ENCODE peak calls at places on chromosomes 2 and 18, in six cellular contexts. One of them, this sample, is unnamed.

GRCh38 chr2:150417278-150417677 is 70.2 kb downstream of the RND3 start:
- DNase-seq in BE2C: no peak
- DNase-seq in activated T-cell treated with anti-CD3 and anti-CD28 coated beads for 1 hour: no peak
- DNase-seq in mammary epithelial cell: no peak
- DNase-seq in anterior cingulate cortex: no peak
- DNase-seq in iris pigment epithelial cell: no peak
- DNase-seq in this sample: no peak

GRCh38 chr2:25521665-25522387 is 151.6 kb downstream of the DTNB start:
- DNase-seq in BE2C: peak; percentile 24
- DNase-seq in activated T-cell treated with anti-CD3 and anti-CD28 coated beads for 1 hour: no peak
- DNase-seq in mammary epithelial cell: peak; percentile 49
- DNase-seq in anterior cingulate cortex: no peak
- DNase-seq in iris pigment epithelial cell: peak; percentile 81
- DNase-seq in this sample: peak; percentile 19

GRCh38 chr2:169803480-169803879 is 4.8 kb downstream of the SSB start:
- DNase-seq in BE2C: no peak
- DNase-seq in activated T-cell treated with anti-CD3 and anti-CD28 coated beads for 1 hour: no peak
- DNase-seq in mammary epithelial cell: no peak
- DNase-seq in anterior cingulate cortex: no peak
- DNase-seq in iris pigment epithelial cell: peak; percentile 45
- DNase-seq in this sample: no peak

GRCh38 chr18:57915848-57916596 is 112.9 kb upstream of the ATP8B1 start:
- DNase-seq in BE2C: peak; percentile 12
- DNase-seq in activated T-cell treated with anti-CD3 and anti-CD28 coated beads for 1 hour: no peak
- DNase-seq in mammary epithelial cell: no peak
- DNase-seq in anterior cingulate cortex: peak; percentile 48
- DNase-seq in iris pigment epithelial cell: no peak
- DNase-seq in this sample: no peak

GRCh38 chr2:1656961-1657841 is 87.1 kb downstream of the PXDN start:
- DNase-seq in BE2C: no peak
- DNase-seq in activated T-cell treated with anti-CD3 and anti-CD28 coated beads for 1 hour: no peak
- DNase-seq in mammary epithelial cell: peak; percentile 45
- DNase-seq in anterior cingulate cortex: no peak
- DNase-seq in iris pigment epithelial cell: no peak
- DNase-seq in this sample: no peak

GRCh38 chr2:79011485-79011884 is 14.0 kb upstream of the REG3G start:
- DNase-seq in BE2C: no peak
- DNase-seq in activated T-cell treated with anti-CD3 and anti-CD28 coated beads for 1 hour: no peak
- DNase-seq in mammary epithelial cell: no peak
- DNase-seq in anterior cingulate cortex: no peak
- DNase-seq in iris pigment epithelial cell: no peak
- DNase-seq in this sample: no peak

GRCh38 chr18:79902075-79902474 is 49.4 kb downstream of the SLC66A2 start:
- DNase-seq in BE2C: no peak
- DNase-seq in activated T-cell treated with anti-CD3 and anti-CD28 coated beads for 1 hour: no peak
- DNase-seq in mammary epithelial cell: no peak
- DNase-seq in anterior cingulate cortex: no peak
- DNase-seq in iris pigment epithelial cell: no peak
- DNase-seq in this sample: no peak

GRCh38 chr2:110980613-110981062 is 140.1 kb upstream of the BCL2L11 start:
- DNase-seq in BE2C: no peak
- DNase-seq in activated T-cell treated with anti-CD3 and anti-CD28 coated beads for 1 hour: no peak
- DNase-seq in mammary epithelial cell: no peak
- DNase-seq in anterior cingulate cortex: no peak
- DNase-seq in iris pigment epithelial cell: no peak
- DNase-seq in this sample: no peak

GRCh38 chr2:230435431-230435830 is 19.4 kb downstream of the SP100 start:
- DNase-seq in BE2C: no peak
- DNase-seq in activated T-cell treated with anti-CD3 and anti-CD28 coated beads for 1 hour: no peak
- DNase-seq in mammary epithelial cell: peak; percentile 24
- DNase-seq in anterior cingulate cortex: no peak
- DNase-seq in iris pigment epithelial cell: no peak
- DNase-seq in this sample: peak; percentile 68

GRCh38 chr2:216622526-216622925 is 10.7 kb upstream of the IGFBP2 start:
- DNase-seq in BE2C: no peak
- DNase-seq in activated T-cell treated with anti-CD3 and anti-CD28 coated beads for 1 hour: no peak
- DNase-seq in mammary epithelial cell: no peak
- DNase-seq in anterior cingulate cortex: no peak
- DNase-seq in iris pigment epithelial cell: no peak
- DNase-seq in this sample: no peak

GRCh38 chr2:112642961-112643360 is 2.8 kb upstream of the SLC20A1 start:
- DNase-seq in BE2C: no peak
- DNase-seq in activated T-cell treated with anti-CD3 and anti-CD28 coated beads for 1 hour: no peak
- DNase-seq in mammary epithelial cell: no peak
- DNase-seq in anterior cingulate cortex: no peak
- DNase-seq in iris pigment epithelial cell: no peak
- DNase-seq in this sample: no peak

GRCh38 chr2:106119074-106119473 is 75.0 kb downstream of the UXS1 start:
- DNase-seq in BE2C: no peak
- DNase-seq in activated T-cell treated with anti-CD3 and anti-CD28 coated beads for 1 hour: no peak
- DNase-seq in mammary epithelial cell: no peak
- DNase-seq in anterior cingulate cortex: no peak
- DNase-seq in iris pigment epithelial cell: no peak
- DNase-seq in this sample: no peak

GRCh38 chr2:227322530-227323190 is 2.4 kb upstream of the MFF start:
- DNase-seq in BE2C: no peak
- DNase-seq in activated T-cell treated with anti-CD3 and anti-CD28 coated beads for 1 hour: no peak
- DNase-seq in mammary epithelial cell: no peak
- DNase-seq in anterior cingulate cortex: no peak
- DNase-seq in iris pigment epithelial cell: no peak
- DNase-seq in this sample: no peak

GRCh38 chr2:42844901-42845685 is 52.7 kb upstream of the HAAO start:
- DNase-seq in BE2C: no peak
- DNase-seq in activated T-cell treated with anti-CD3 and anti-CD28 coated beads for 1 hour: no peak
- DNase-seq in mammary epithelial cell: no peak
- DNase-seq in anterior cingulate cortex: peak; percentile 12
- DNase-seq in iris pigment epithelial cell: peak; percentile 58
- DNase-seq in this sample: peak; percentile 69

GRCh38 chr2:161017780-161018440 is 142.3 kb upstream of the TANK start:
- DNase-seq in BE2C: no peak
- DNase-seq in activated T-cell treated with anti-CD3 and anti-CD28 coated beads for 1 hour: no peak
- DNase-seq in mammary epithelial cell: no peak
- DNase-seq in anterior cingulate cortex: no peak
- DNase-seq in iris pigment epithelial cell: peak; percentile 9
- DNase-seq in this sample: no peak

GRCh38 chr2:37802899-37803379 is 122.1 kb upstream of the RMDN2 start:
- DNase-seq in BE2C: no peak
- DNase-seq in activated T-cell treated with anti-CD3 and anti-CD28 coated beads for 1 hour: no peak
- DNase-seq in mammary epithelial cell: peak; percentile 76
- DNase-seq in anterior cingulate cortex: no peak
- DNase-seq in iris pigment epithelial cell: peak; percentile 99
- DNase-seq in this sample: peak; percentile 88

GRCh38 chr18:62183578-62184195 is 3.2 kb downstream of the PIGN start:
- DNase-seq in BE2C: peak; percentile 11
- DNase-seq in activated T-cell treated with anti-CD3 and anti-CD28 coated beads for 1 hour: peak; percentile 16
- DNase-seq in mammary epithelial cell: peak; percentile 40
- DNase-seq in anterior cingulate cortex: no peak
- DNase-seq in iris pigment epithelial cell: peak; percentile 59
- DNase-seq in this sample: peak; percentile 22

GRCh38 chr2:182716665-182716990 is 571 bp downstream of the DNAJC10 start:
- DNase-seq in BE2C: no peak
- DNase-seq in activated T-cell treated with anti-CD3 and anti-CD28 coated beads for 1 hour: no peak
- DNase-seq in mammary epithelial cell: peak; percentile 49
- DNase-seq in anterior cingulate cortex: peak; percentile 54
- DNase-seq in iris pigment epithelial cell: no peak
- DNase-seq in this sample: peak; percentile 22

GRCh38 chr2:234376229-234376628 is 120.7 kb downstream of the ARL4C start:
- DNase-seq in BE2C: no peak
- DNase-seq in activated T-cell treated with anti-CD3 and anti-CD28 coated beads for 1 hour: no peak
- DNase-seq in mammary epithelial cell: no peak
- DNase-seq in anterior cingulate cortex: no peak
- DNase-seq in iris pigment epithelial cell: no peak
- DNase-seq in this sample: no peak

GRCh38 chr18:50661013-50661412 is 101.1 kb downstream of the MAPK4 start:
- DNase-seq in BE2C: no peak
- DNase-seq in activated T-cell treated with anti-CD3 and anti-CD28 coated beads for 1 hour: no peak
- DNase-seq in mammary epithelial cell: no peak
- DNase-seq in anterior cingulate cortex: no peak
- DNase-seq in iris pigment epithelial cell: no peak
- DNase-seq in this sample: no peak

GRCh38 chr2:73053316-73054114 is 18.0 kb downstream of the SFXN5 start:
- DNase-seq in BE2C: no peak
- DNase-seq in activated T-cell treated with anti-CD3 and anti-CD28 coated beads for 1 hour: no peak
- DNase-seq in mammary epithelial cell: no peak
- DNase-seq in anterior cingulate cortex: peak; percentile 34
- DNase-seq in iris pigment epithelial cell: peak; percentile 38
- DNase-seq in this sample: no peak

GRCh38 chr2:68040078-68040477 is 22.7 kb downstream of the C1D start:
- DNase-seq in BE2C: no peak
- DNase-seq in activated T-cell treated with anti-CD3 and anti-CD28 coated beads for 1 hour: no peak
- DNase-seq in mammary epithelial cell: no peak
- DNase-seq in anterior cingulate cortex: no peak
- DNase-seq in iris pigment epithelial cell: no peak
- DNase-seq in this sample: no peak

GRCh38 chr2:108893277-108893676 is 95.7 kb downstream of the EDAR start:
- DNase-seq in BE2C: no peak
- DNase-seq in activated T-cell treated with anti-CD3 and anti-CD28 coated beads for 1 hour: no peak
- DNase-seq in mammary epithelial cell: peak; percentile 41
- DNase-seq in anterior cingulate cortex: no peak
- DNase-seq in iris pigment epithelial cell: no peak
- DNase-seq in this sample: no peak

GRCh38 chr18:59454909-59455727 is 96.1 kb upstream of the LMAN1 start:
- DNase-seq in BE2C: peak; percentile 57
- DNase-seq in activated T-cell treated with anti-CD3 and anti-CD28 coated beads for 1 hour: no peak
- DNase-seq in mammary epithelial cell: no peak
- DNase-seq in anterior cingulate cortex: no peak
- DNase-seq in iris pigment epithelial cell: no peak
- DNase-seq in this sample: no peak

GRCh38 chr18:29321561-29321960 is 1144.6 kb upstream of the CDH2 start:
- DNase-seq in BE2C: no peak
- DNase-seq in activated T-cell treated with anti-CD3 and anti-CD28 coated beads for 1 hour: no peak
- DNase-seq in mammary epithelial cell: no peak
- DNase-seq in anterior cingulate cortex: no peak
- DNase-seq in iris pigment epithelial cell: peak; percentile 6
- DNase-seq in this sample: no peak

GRCh38 chr2:57850415-57851130 is 196.0 kb upstream of the VRK2 start:
- DNase-seq in BE2C: no peak
- DNase-seq in activated T-cell treated with anti-CD3 and anti-CD28 coated beads for 1 hour: no peak
- DNase-seq in mammary epithelial cell: no peak
- DNase-seq in anterior cingulate cortex: no peak
- DNase-seq in iris pigment epithelial cell: no peak
- DNase-seq in this sample: no peak

GRCh38 chr2:99507964-99508818 is 18.4 kb upstream of the REV1 start:
- DNase-seq in BE2C: no peak
- DNase-seq in activated T-cell treated with anti-CD3 and anti-CD28 coated beads for 1 hour: no peak
- DNase-seq in mammary epithelial cell: no peak
- DNase-seq in anterior cingulate cortex: no peak
- DNase-seq in iris pigment epithelial cell: no peak
- DNase-seq in this sample: no peak

GRCh38 chr18:58387716-58388115 is 241.2 kb downstream of the ALPK2 start:
- DNase-seq in BE2C: no peak
- DNase-seq in activated T-cell treated with anti-CD3 and anti-CD28 coated beads for 1 hour: no peak
- DNase-seq in mammary epithelial cell: no peak
- DNase-seq in anterior cingulate cortex: no peak
- DNase-seq in iris pigment epithelial cell: no peak
- DNase-seq in this sample: no peak

GRCh38 chr2:64643838-64644219 is 9.9 kb downstream of the SERTAD2 start:
- DNase-seq in BE2C: no peak
- DNase-seq in activated T-cell treated with anti-CD3 and anti-CD28 coated beads for 1 hour: no peak
- DNase-seq in mammary epithelial cell: no peak
- DNase-seq in anterior cingulate cortex: no peak
- DNase-seq in iris pigment epithelial cell: no peak
- DNase-seq in this sample: no peak

This sample was measured in foreskin keratinocyte.